ENCODE peak calls at places on chromosomes 4 and X, in five cellular contexts. U is left lung, J is GM23248, Y is cardiac muscle cell, C is tibial nerve. T is an unnamed sample.

GRCh38 chrX:54509401-54509800 is 13.4 kb upstream of the FGD1 start:
- DNase-seq in J (peak; percentile 12), C (no peak), Y (no peak), U (no peak), T (no peak)

GRCh38 chrX:12919051-12919450 is 12.6 kb downstream of the TLR8 start:
- DNase-seq in J (no peak), U (no peak), C (no peak), Y (no peak), T (no peak)

GRCh38 chr4:109977854-109978501 is 65.3 kb downstream of the EGF start:
- DNase-seq in J (peak; percentile 78), C (peak; percentile 21), U (no peak), Y (peak; percentile 41), T (peak; percentile 10)

GRCh38 chrX:114959729-114960128 is 57.7 kb downstream of the IL13RA2 start:
- DNase-seq in J (peak; percentile 38), U (no peak), Y (peak; percentile 43), C (no peak), T (no peak)

GRCh38 chrX:136747003-136747986 is 33.4 kb downstream of the ARHGEF6 start:
- DNase-seq in U (no peak), C (no peak), J (no peak), Y (no peak), T (no peak)

GRCh38 chr4:113881256-113881655 is 98.2 kb downstream of the ARSJ start:
- DNase-seq in U (no peak), J (peak; percentile 51), Y (no peak), C (no peak), T (no peak)

GRCh38 chrX:15151267-15152196 is 118.4 kb downstream of the ASB9 start:
- DNase-seq in C (no peak), J (peak; percentile 2), U (no peak), Y (no peak), T (peak; percentile 22)

GRCh38 chr4:16686195-16686594 is 212.2 kb downstream of the LDB2 start:
- DNase-seq in C (no peak), Y (no peak), J (peak; percentile 94), U (no peak), T (no peak)

GRCh38 chrX:100328342-100328741 is 81.7 kb downstream of the PCDH19 start:
- DNase-seq in Y (no peak), C (no peak), J (no peak), U (no peak), T (no peak)

GRCh38 chr4:119032921-119033685 is 102.5 kb upstream of the MYOZ2 start:
- DNase-seq in Y (no peak), J (no peak), U (no peak), C (no peak), T (no peak)

GRCh38 chrX:26146024-26146423 is 7.9 kb downstream of the MAGEB18 start:
- DNase-seq in Y (no peak), U (no peak), J (no peak), C (no peak), T (no peak)

GRCh38 chr4:54423066-54423465 is 194.0 kb downstream of the PDGFRA start:
- DNase-seq in C (no peak), U (no peak), J (peak; percentile 90), Y (no peak), T (no peak)

GRCh38 chr4:142687547-142688275 is 158.4 kb downstream of the INPP4B start:
- DNase-seq in U (no peak), Y (no peak), C (no peak), J (no peak), T (no peak)

GRCh38 chr4:132557660-132558059 is 591.4 kb upstream of the PCDH10 start:
- DNase-seq in U (no peak), C (no peak), J (no peak), Y (peak; percentile 12), T (no peak)

GRCh38 chr4:182093947-182094346 is 149.3 kb upstream of the TENM3 start:
- DNase-seq in J (no peak), U (no peak), Y (no peak), C (no peak), T (no peak)

GRCh38 chr4:10783351-10783750 is 98.8 kb upstream of the CLNK start:
- DNase-seq in J (peak; percentile 66), U (no peak), Y (no peak), C (no peak), T (no peak)

GRCh38 chr4:149884046-149884445 is 68.4 kb upstream of the IQCM start:
- DNase-seq in J (peak; percentile 72), C (no peak), Y (no peak), U (no peak), T (no peak)

GRCh38 chrX:120356084-120356483 is 5.8 kb upstream of the ATP1B4 start:
- DNase-seq in C (no peak), U (no peak), J (no peak), Y (no peak), T (no peak)

GRCh38 chr4:92021203-92021602 is 282.6 kb upstream of the GRID2 start:
- DNase-seq in C (no peak), U (no peak), Y (no peak), J (no peak), T (no peak)

GRCh38 chrX:112645774-112646173 is 34.0 kb downstream of the LHFPL1 start:
- DNase-seq in J (no peak), U (no peak), C (no peak), Y (no peak), T (no peak)

GRCh38 chr4:54226399-54227260 is 2.5 kb upstream of the PDGFRA start:
- DNase-seq in J (peak; percentile 83), C (peak; percentile 73), U (peak; percentile 76), Y (peak; percentile 52), T (no peak)

GRCh38 chr4:7392438-7393374 is 42.0 kb downstream of the PSAPL1 start:
- DNase-seq in J (peak; percentile 26), C (no peak), Y (no peak), U (peak; percentile 64), T (no peak)

GRCh38 chr4:127549521-127549920 is 83.2 kb upstream of the INTU start:
- DNase-seq in Y (no peak), U (no peak), J (peak; percentile 2), C (no peak), T (no peak)

GRCh38 chrX:16113978-16114554 is 9.3 kb upstream of the GRPR start:
- DNase-seq in Y (no peak), C (no peak), J (peak; percentile 5), U (no peak), T (no peak)

GRCh38 chr4:654526-654845 is 19.6 kb downstream of the ATP5ME start:
- DNase-seq in U (peak; percentile 61), J (no peak), C (no peak), Y (no peak), T (no peak)

GRCh38 chr4:84648185-84648584 is 65.3 kb downstream of the CDS1 start:
- DNase-seq in C (no peak), Y (no peak), J (no peak), U (no peak), T (no peak)
- H3K4me1 ChIP-seq in C (no peaks in the 10 kb centered on the region), Y (peaks cover 30% of the 10 kb centered on the region), J (no peaks in the 10 kb centered on the region), U (no peaks in the 10 kb centered on the region), T (no peaks in the 10 kb centered on the region)

DNA sequence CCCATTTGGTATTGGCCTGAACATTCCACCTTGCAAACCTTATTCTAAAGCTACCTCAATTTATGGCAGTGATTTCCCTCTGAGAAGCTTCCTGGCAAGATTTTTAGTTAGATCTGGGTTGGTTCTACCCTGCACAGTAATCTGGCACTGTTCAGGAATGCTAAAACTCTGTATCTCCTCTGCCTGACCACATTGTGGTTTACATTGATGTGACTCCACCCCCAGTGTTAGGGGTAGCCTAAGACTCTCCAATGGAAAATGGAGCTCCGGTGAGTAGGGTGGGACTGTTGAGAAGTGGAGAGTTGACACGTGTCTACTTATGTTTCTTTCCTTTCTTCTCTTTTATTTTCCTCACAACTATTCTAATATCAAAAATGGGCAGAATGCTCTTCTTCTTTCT is 45.4 kb downstream of the BMPR1B start:
- DNase-seq in U (no peak), J (peak; percentile 3), C (no peak), Y (no peak), T (no peak)
- H3K36me3 ChIP-seq in U (no peaks in the 10 kb centered on the region), J (no peaks in the 10 kb centered on the region), C (no peaks in the 10 kb centered on the region), Y (no peaks in the 10 kb centered on the region), T (no peaks in the 10 kb centered on the region)

GRCh38 chrX:65196758-65197371 is 220.6 kb upstream of the ZC4H2 start:
- DNase-seq in U (no peak), C (no peak), J (peak; percentile 18), Y (peak; percentile 61), T (no peak)
- H3K4me3 ChIP-seq in U (no peak overlapping the region), C (no peak overlapping the region), J (no peak overlapping the region), Y (peak overlapping the region; percentile 8), T (no peak overlapping the region)

DNA sequence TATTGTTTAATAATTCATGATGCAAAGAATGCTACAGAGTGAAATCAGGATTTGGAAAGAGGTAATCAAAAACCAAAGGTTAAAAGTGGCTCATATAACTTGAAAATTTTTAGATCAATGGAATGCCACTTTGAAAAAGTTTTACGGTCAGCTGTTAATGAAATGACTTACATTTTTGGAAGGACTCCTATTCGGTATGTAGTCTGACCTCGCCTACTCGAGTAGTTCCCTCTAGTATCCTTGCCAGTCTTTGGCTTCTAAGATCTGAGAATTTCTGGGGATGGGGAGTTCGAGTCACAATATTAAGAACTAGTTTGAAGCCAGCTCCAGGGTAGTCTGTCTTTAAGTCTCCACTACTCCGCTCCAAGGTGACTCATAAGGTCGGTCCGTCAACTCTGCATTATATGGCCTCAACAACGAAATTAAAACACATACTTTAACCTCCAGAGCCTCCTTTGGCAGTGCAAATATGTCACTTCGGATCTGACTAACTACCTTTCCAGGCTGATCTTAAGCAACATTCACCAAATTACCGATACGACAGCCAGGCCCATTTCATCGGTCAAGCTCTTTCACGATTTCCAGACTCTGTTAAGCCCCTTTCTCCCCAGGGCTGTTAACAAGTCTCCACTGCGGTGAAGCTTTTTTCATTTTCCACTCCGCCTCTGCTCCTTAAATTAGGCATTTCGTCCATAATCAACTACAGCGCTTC is 718 bp upstream of the NAA15 start:
- DNase-seq in J (peak; percentile 86), U (no peak), C (no peak), Y (peak; percentile 35), T (no peak)
- H3K4me1 ChIP-seq in J (peaks cover 35% of the 10 kb centered on the region), U (peaks cover 47% of the 10 kb centered on the region), C (peaks cover 57% of the 10 kb centered on the region), Y (peaks cover 20% of the 10 kb centered on the region), T (peaks cover 25% of the 10 kb centered on the region)

DNA sequence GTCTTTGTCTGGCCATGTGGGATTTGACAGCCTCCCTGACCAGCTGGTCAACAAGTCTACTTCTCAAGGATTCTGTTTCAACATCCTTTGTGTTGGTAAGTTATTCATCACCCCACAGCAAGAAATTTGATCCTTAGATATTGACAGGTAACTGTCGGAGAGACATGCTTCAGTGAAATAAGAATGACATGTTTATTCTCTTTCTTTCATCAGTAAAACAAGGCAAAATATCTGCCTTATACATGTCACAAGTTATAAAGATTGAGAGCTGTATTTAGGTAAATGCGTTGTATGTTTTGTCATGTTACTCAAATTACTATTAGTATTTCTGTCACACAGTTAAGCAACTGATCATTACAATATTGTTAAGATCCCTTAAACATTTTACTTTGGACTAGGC is 46.9 kb downstream of the SEPTIN11 start:
- DNase-seq in U (no peak), Y (no peak), J (no peak), C (no peak), T (no peak)
- H3K36me3 ChIP-seq in U (no peaks in the 10 kb centered on the region), Y (no peaks in the 10 kb centered on the region), J (peaks cover 53% of the 10 kb centered on the region), C (no peaks in the 10 kb centered on the region), T (no peaks in the 10 kb centered on the region)

GRCh38 chr4:123298798-123299197 is 97.8 kb upstream of the SPRY1 start:
- DNase-seq in Y (no peak), C (no peak), U (no peak), J (peak; percentile 18), T (no peak)
- H3K4me3 ChIP-seq in Y (no peak overlapping the region), C (no peak overlapping the region), U (no peak overlapping the region), J (no peak overlapping the region), T (no peak overlapping the region)

T was measured in naive thymus-derived CD4-positive, alpha-beta T cell.